ENCODE peak calls at places on chromosome 21, in six cellular contexts. H is cardiac muscle cell; D is ascending aorta; R is CD8-positive, alpha-beta memory T cell; M is CD4-positive, alpha-beta T cell; X is substantia nigra. L is an unnamed sample.

GRCh38 chr21:33115586-33116541 is 45.9 kb downstream of the OLIG1 start:
- DNase-seq in H (no peak), D (no peak), R (no peak), M (no peak), X (peak; percentile 69), L (no peak)

GRCh38 chr21:42101246-42101645 is 30.1 kb downstream of the UMODL1 start:
- DNase-seq in H (no peak), D (no peak), R (no peak), M (no peak), X (no peak), L (no peak)

GRCh38 chr21:38958940-38959685 is 153.4 kb downstream of the ETS2 start:
- DNase-seq in H (no peak), D (no peak), R (no peak), M (no peak), X (no peak), L (peak; percentile 92)

GRCh38 chr21:43864806-43865470 is at the start of gene AGPAT3:
- DNase-seq in H (peak; percentile 60), D (no peak), R (peak; percentile 14), M (peak; percentile 50), X (no peak), L (peak; percentile 10)

GRCh38 chr21:16285646-16286223 is 556.0 kb downstream of the USP25 start:
- DNase-seq in H (no peak), D (no peak), R (no peak), M (no peak), X (no peak), L (peak; percentile 18)

GRCh38 chr21:16644690-16645089 is 868.2 kb upstream of the CXADR start:
- DNase-seq in H (no peak), D (no peak), R (no peak), M (no peak), X (no peak), L (peak; percentile 44)

GRCh38 chr21:39660596-39660995 is 47.9 kb downstream of the B3GALT5 start:
- DNase-seq in H (no peak), D (peak; percentile 41), R (no peak), M (no peak), X (no peak), L (peak; percentile 92)

GRCh38 chr21:43322805-43323204 is 104.1 kb downstream of the SIK1 start:
- DNase-seq in H (no peak), D (no peak), R (no peak), M (no peak), X (no peak), L (no peak)

GRCh38 chr21:33655591-33656221 is 13.4 kb downstream of the ITSN1 start:
- DNase-seq in H (peak; percentile 57), D (no peak), R (no peak), M (no peak), X (no peak), L (peak; percentile 98)

GRCh38 chr21:32406405-32406804 is 6.1 kb upstream of the EVA1C start:
- DNase-seq in H (no peak), D (no peak), R (no peak), M (no peak), X (no peak), L (no peak)

GRCh38 chr21:16406355-16406754 is 676.6 kb downstream of the USP25 start:
- DNase-seq in H (no peak), D (no peak), R (no peak), M (no peak), X (no peak), L (no peak)

GRCh38 chr21:39874759-39875158 is 7.5 kb downstream of the PCP4 start:
- DNase-seq in H (no peak), D (no peak), R (no peak), M (no peak), X (no peak), L (no peak)

GRCh38 chr21:38953516-38953915 is 147.8 kb downstream of the ETS2 start:
- DNase-seq in H (no peak), D (no peak), R (no peak), M (no peak), X (no peak), L (no peak)

GRCh38 chr21:42424848-42425602 is 21.3 kb downstream of the UBASH3A start:
- DNase-seq in H (no peak), D (no peak), R (peak; percentile 67), M (peak; percentile 76), X (no peak), L (no peak)

GRCh38 chr21:40840441-40840840 is 6.5 kb downstream of the DSCAM start:
- DNase-seq in H (no peak), D (no peak), R (no peak), M (no peak), X (no peak), L (no peak)

GRCh38 chr21:9837946-9838801 is 683.2 kb upstream of the TPTE start:
- DNase-seq in H (no peak), D (no peak), R (no peak), M (no peak), X (no peak), L (no peak)

GRCh38 chr21:18810136-18810535 is 406.6 kb upstream of the TMPRSS15 start:
- DNase-seq in H (no peak), D (no peak), R (no peak), M (no peak), X (no peak), L (no peak)

GRCh38 chr21:37974081-37974480 is 57.8 kb upstream of the KCNJ6 start:
- DNase-seq in H (no peak), D (no peak), R (no peak), M (no peak), X (no peak), L (no peak)

GRCh38 chr21:20443558-20444155 is 554.6 kb upstream of the NCAM2 start:
- DNase-seq in H (peak; percentile 58), D (no peak), R (no peak), M (no peak), X (no peak), L (no peak)

GRCh38 chr21:38699048-38699447 is 106.7 kb upstream of the ETS2 start:
- DNase-seq in H (no peak), D (no peak), R (no peak), M (no peak), X (no peak), L (no peak)

GRCh38 chr21:27058673-27059365 is 91.9 kb upstream of the ADAMTS5 start:
- DNase-seq in H (no peak), D (no peak), R (no peak), M (no peak), X (no peak), L (peak; percentile 51)

GRCh38 chr21:17146426-17146825 is 366.4 kb upstream of the CXADR start:
- DNase-seq in H (no peak), D (no peak), R (no peak), M (no peak), X (no peak), L (no peak)

GRCh38 chr21:43865471-43866181 is 603 bp downstream of the AGPAT3 start:
- DNase-seq in H (peak; percentile 28), D (no peak), R (peak; percentile 42), M (peak; percentile 67), X (peak; percentile 24), L (peak; percentile 26)

GRCh38 chr21:24693779-24694178 is 913.5 kb downstream of the MRPL39 start:
- DNase-seq in H (no peak), D (no peak), R (no peak), M (no peak), X (no peak), L (peak; percentile 14)

GRCh38 chr21:20459838-20460237 is 538.4 kb upstream of the NCAM2 start:
- DNase-seq in H (no peak), D (no peak), R (no peak), M (no peak), X (no peak), L (no peak)

GRCh38 chr21:43337901-43338655 is 88.9 kb downstream of the SIK1 start:
- DNase-seq in H (no peak), D (no peak), R (no peak), M (no peak), X (no peak), L (no peak)

GRCh38 chr21:40129809-40130208 is 262.6 kb downstream of the PCP4 start:
- DNase-seq in H (no peak), D (no peak), R (no peak), M (no peak), X (no peak), L (no peak)

GRCh38 chr21:19340303-19340702 is 936.7 kb upstream of the TMPRSS15 start:
- DNase-seq in H (no peak), D (no peak), R (no peak), M (no peak), X (no peak), L (no peak)

GRCh38 chr21:39651206-39651605 is 38.5 kb downstream of the B3GALT5 start:
- DNase-seq in H (no peak), D (no peak), R (no peak), M (no peak), X (no peak), L (no peak)

GRCh38 chr21:25985990-25986389 is 184.6 kb downstream of the APP start:
- DNase-seq in H (no peak), D (no peak), R (no peak), M (no peak), X (no peak), L (no peak)
- H3K27ac ChIP-seq in H (no peak overlapping the region), D (no peak overlapping the region), R (no peak overlapping the region), M (no peak overlapping the region), X (peak overlapping the region; percentile 3), L (no peak overlapping the region)

DNA sequence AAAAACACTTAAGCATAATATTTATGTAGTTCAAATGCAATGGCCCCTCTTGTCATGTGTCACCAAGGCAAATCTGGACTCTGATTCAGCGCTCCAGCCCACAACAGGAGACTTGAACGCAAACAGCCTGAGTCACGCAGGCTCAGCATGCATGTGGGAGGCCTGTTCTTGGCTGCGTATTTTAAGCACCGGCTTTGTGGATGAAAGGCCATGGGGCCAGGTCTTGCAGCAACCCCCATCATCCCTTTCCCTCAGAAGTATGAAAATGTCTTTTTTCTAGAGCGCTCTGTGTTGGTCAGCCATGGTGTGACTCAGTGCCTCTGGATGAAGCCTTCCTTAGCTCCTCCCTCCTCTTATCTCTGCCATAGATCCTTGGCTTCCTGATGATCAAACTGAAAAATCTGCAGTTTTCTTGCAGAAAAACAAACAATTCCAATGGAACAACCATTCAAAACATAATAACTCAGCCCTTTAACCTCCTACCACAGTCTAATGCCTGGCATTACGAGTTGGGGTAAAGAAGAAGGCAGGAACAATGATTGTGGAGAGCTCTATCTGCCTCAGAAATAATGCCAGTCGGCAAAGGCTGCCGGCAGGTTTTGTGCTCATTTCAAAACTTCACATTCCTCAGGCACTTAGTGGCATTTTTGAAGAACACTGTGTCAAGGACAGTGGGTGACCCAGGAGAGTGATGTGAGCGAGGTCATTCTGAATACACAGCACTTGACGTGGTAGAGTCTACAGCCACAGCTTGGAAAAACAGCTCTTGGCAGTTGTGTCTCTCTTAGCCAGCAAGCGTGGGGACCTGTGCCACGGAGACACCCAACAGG is 167.5 kb downstream of the CLIC6 start:
- DNase-seq in H (no peak), D (peak; percentile 91), R (no peak), M (no peak), X (no peak), L (peak; percentile 100)
- H3K27ac ChIP-seq in H (no peak overlapping the region), D (peak overlapping the region; percentile 61), R (no peak overlapping the region), M (no peak overlapping the region), X (no peak overlapping the region), L (peak overlapping the region; percentile 86)

GRCh38 chr21:44925027-44925755 is 4.5 kb upstream of the ITGB2 start:
- DNase-seq in H (no peak), D (no peak), R (no peak), M (no peak), X (no peak), L (peak; percentile 47)
- H3K27ac ChIP-seq in H (no peak overlapping the region), D (peak overlapping the region; percentile 20), R (no peak overlapping the region), M (peak overlapping the region; percentile 70), X (no peak overlapping the region), L (no peak overlapping the region)

GRCh38 chr21:28473530-28474225 is 519.0 kb downstream of the LTN1 start:
- DNase-seq in H (peak; percentile 6), D (no peak), R (no peak), M (no peak), X (no peak), L (peak; percentile 91)
- H3K27ac ChIP-seq in H (no peak overlapping the region), D (no peak overlapping the region), R (no peak overlapping the region), M (no peak overlapping the region), X (no peak overlapping the region), L (peak overlapping the region; percentile 41)